ENCODE peak calls at places on chromosomes 12 and 14, in ten cellular contexts. S is AG04450, X is body of pancreas, C is testis, I is OCI-LY7, P is LNCaP clone FGC, O is Caco-2, T is brain microvascular endothelial cell, V is gastrocnemius medialis, R is IMR-90. E is an unnamed sample.

GRCh38 chr12:118126119-118126757 is 9.7 kb upstream of the PEBP1 start:
- DNase-seq in P (no peak), T (no peak), V (no peak), O (no peak), C (peak; percentile 83), S (no peak), X (peak; percentile 97), R (no peak), I (no peak), E (no peak)

GRCh38 chr12:91921555-91921954 is 224.1 kb downstream of the BTG1 start:
- DNase-seq in S (no peak), R (no peak), X (no peak), C (no peak), I (no peak), O (no peak), V (no peak), P (no peak), T (no peak), E (no peak)

GRCh38 chr12:108907861-108908302 is 28.0 kb downstream of the DAO start:
- DNase-seq in S (no peak), R (no peak), O (peak; percentile 70), V (peak; percentile 9), C (no peak), P (no peak), X (no peak), T (peak; percentile 1), I (no peak), E (no peak)

GRCh38 chr14:81138429-81138828 is 82.3 kb downstream of the GTF2A1 start:
- DNase-seq in S (no peak), C (no peak), T (no peak), I (no peak), R (no peak), P (no peak), V (no peak), X (no peak), O (no peak), E (no peak)

GRCh38 chr12:3938042-3938544 is 64.9 kb upstream of the PARP11 start:
- DNase-seq in R (no peak), S (no peak), V (no peak), O (no peak), P (no peak), T (no peak), I (no peak), C (no peak), X (no peak), E (no peak)

GRCh38 chr14:61608245-61609142 is 86.8 kb upstream of the HIF1A start:
- DNase-seq in I (no peak), S (no peak), V (no peak), T (no peak), X (no peak), C (no peak), P (peak; percentile 21), R (peak; percentile 52), O (no peak), E (no peak)

GRCh38 chr14:101980700-101981099 is 16.3 kb downstream of the DYNC1H1 start:
- DNase-seq in R (peak; percentile 99), P (peak; percentile 93), C (peak; percentile 40), X (peak; percentile 57), V (peak; percentile 87), T (peak; percentile 92), O (no peak), I (peak; percentile 51), S (peak; percentile 98), E (no peak)

GRCh38 chr12:54588110-54588831 is at the start of gene PPP1R1A:
- DNase-seq in T (no peak), O (no peak), X (peak; percentile 31), S (no peak), R (no peak), V (no peak), I (no peak), C (no peak), P (no peak), E (no peak)

GRCh38 chr12:124928095-124928911 is 13.9 kb upstream of the UBC start:
- DNase-seq in V (peak; percentile 74), I (no peak), S (peak; percentile 95), P (no peak), X (peak; percentile 63), C (peak; percentile 67), R (peak; percentile 91), O (peak; percentile 91), T (peak; percentile 76), E (no peak)

GRCh38 chr14:98226411-98226810 is 1045.6 kb downstream of the BCL11B start:
- DNase-seq in T (no peak), C (no peak), I (no peak), V (no peak), R (no peak), P (no peak), X (no peak), O (no peak), S (no peak), E (no peak)

GRCh38 chr14:88233915-88234314 is 89.2 kb downstream of the KCNK10 start:
- DNase-seq in C (peak; percentile 15), P (peak; percentile 7), X (no peak), V (no peak), R (no peak), S (no peak), I (peak; percentile 9), O (peak; percentile 39), T (no peak), E (peak; percentile 7)

GRCh38 chr12:51217133-51217967 is 512 bp downstream of the POU6F1 start:
- DNase-seq in P (no peak), C (peak; percentile 52), I (peak; percentile 58), R (no peak), S (no peak), X (peak; percentile 66), T (peak; percentile 4), O (no peak), V (peak; percentile 36), E (peak; percentile 5)

GRCh38 chr14:89544636-89545301 is 127.7 kb upstream of the FOXN3 start:
- DNase-seq in R (peak; percentile 47), I (no peak), P (no peak), O (no peak), V (no peak), S (no peak), T (peak; percentile 43), X (no peak), C (no peak), E (no peak)

GRCh38 chr12:115623275-115623674 is 654.2 kb downstream of the MED13L start:
- DNase-seq in I (no peak), T (no peak), S (no peak), C (no peak), X (no peak), R (no peak), O (no peak), V (no peak), P (no peak), E (no peak)

GRCh38 chr14:96683575-96684289 is 113.5 kb upstream of the VRK1 start:
- DNase-seq in P (no peak), X (no peak), O (no peak), I (no peak), R (no peak), S (no peak), V (no peak), T (no peak), C (no peak), E (no peak)

GRCh38 chr12:99455350-99456037 is 192.1 kb upstream of the GARIN6 start:
- DNase-seq in R (no peak), V (no peak), T (peak; percentile 79), S (no peak), X (no peak), I (no peak), O (peak; percentile 36), P (no peak), C (no peak), E (no peak)

GRCh38 chr14:59301354-59301753 is 112.9 kb downstream of the DAAM1 start:
- DNase-seq in C (no peak), I (peak; percentile 96), X (no peak), P (no peak), T (no peak), R (no peak), S (no peak), V (no peak), O (no peak), E (peak; percentile 45)

DNA sequence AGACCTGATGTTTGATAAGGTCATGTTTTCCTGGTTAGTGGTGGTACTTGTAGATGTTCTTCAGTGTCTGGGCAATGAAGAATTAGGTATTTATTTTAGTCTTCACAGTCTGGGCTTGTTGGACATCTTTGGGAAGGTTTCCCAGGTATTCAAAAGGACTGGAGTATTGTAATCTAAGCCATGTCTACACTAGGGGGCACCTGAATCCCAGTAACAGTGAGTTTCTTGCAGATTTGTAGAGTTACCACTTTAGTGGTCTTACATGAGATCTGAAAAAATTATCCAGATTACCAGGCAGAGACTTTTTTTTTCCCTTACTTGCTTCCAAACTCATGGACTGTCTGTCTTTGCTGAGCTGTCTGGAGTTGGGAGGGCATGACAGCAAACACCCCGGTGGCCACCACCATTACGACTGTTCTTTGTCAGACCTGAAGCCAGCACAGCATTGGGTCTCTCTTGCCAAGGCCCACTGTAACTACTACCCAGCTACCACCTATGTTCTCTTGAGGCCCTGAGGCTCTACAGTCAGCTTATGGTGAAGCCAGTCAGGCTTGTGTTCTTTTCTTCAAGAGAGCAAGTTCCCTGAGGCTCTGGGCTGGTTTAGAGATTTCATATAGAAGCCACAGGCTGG is 820.7 kb upstream of the FBXO33 start:
- DNase-seq in R (no peak), T (no peak), X (no peak), I (peak; percentile 19), S (no peak), V (no peak), P (no peak), C (no peak), O (no peak), E (no peak)
- TF ChIP-seq CTCF in R (no peak), T (no peak), X (no peak), I (peak; percentile 60), S (no peak), V (no peak), P (peak; percentile 26), C (no peak), O (peak; percentile 34), E (no peak)

GRCh38 chr12:122471324-122472226 is 29.2 kb downstream of the ZCCHC8 start:
- DNase-seq in O (no peak), X (no peak), S (peak; percentile 59), P (peak; percentile 18), I (peak; percentile 68), T (no peak), V (no peak), C (no peak), R (peak; percentile 84), E (no peak)
- H3K4me3 ChIP-seq in O (no peak overlapping the region), X (no peak overlapping the region), S (no peak overlapping the region), P (no peak overlapping the region), I (no peak overlapping the region), T (no peak overlapping the region), V (no peak overlapping the region), C (no peak overlapping the region), R (no peak overlapping the region), E (no peak overlapping the region)

DNA sequence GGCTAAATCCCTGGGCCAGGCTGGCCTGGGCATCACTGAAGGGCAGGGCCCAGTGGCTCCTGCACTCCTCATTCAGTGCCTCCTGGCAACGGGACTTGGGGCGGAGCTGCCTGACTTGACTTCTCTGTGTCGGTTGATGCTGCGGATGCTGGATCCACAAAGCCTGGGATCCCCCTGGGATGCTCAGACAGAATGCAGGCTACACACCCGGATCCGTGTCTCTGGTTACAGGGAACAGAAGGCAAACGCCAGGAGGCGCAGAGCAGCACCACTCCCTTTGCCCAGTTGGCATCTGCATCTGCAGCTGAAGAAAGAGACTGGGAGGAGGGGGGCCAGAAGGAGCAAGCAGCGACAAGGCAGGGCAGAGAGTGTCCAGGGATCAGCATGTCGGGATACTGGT is 154.5 kb upstream of the FKBP4 start:
- DNase-seq in V (no peak), T (no peak), R (no peak), C (no peak), P (no peak), O (peak; percentile 32), I (no peak), S (no peak), X (no peak), E (no peak)
- TF ChIP-seq CTCF in V (no peak), T (peak; percentile 12), R (peak; percentile 7), C (no peak), P (no peak), O (no peak), I (no peak), S (no peak), X (no peak), E (no peak)

GRCh38 chr14:104826858-104827172 is 25.9 kb downstream of the ZBTB42 start:
- DNase-seq in V (no peak), P (no peak), O (no peak), T (no peak), I (no peak), C (no peak), R (no peak), X (no peak), S (no peak), E (no peak)
- H3K4me3 ChIP-seq in V (peak overlapping the region; percentile 57), P (peak overlapping the region; percentile 52), O (peak overlapping the region; percentile 53), T (peak overlapping the region; percentile 47), I (no peak overlapping the region), C (peak overlapping the region; percentile 45), R (peak overlapping the region; percentile 54), X (peak overlapping the region; percentile 1), S (peak overlapping the region; percentile 63), E (no peak overlapping the region)